ENCODE peak calls at places on chromosomes 4 and X, in seven cellular contexts. One of them, this sample, is unnamed.
A peak's percentile ranks its signal among the peaks of the same experiment; 100 is the strongest.

GRCh38 chr4:2073808-2074481 is 14.8 kb downstream of the NAT8L start:
- DNase-seq in activated CD4-positive, alpha-beta memory T cell treated with anti-CD3 and anti-CD28 coated beads for 36 hours: no peak
- DNase-seq in HEK293T: no peak
- DNase-seq in HT-29: no peak
- DNase-seq in NAMALWA: no peak
- DNase-seq in stimulated activated CD4-positive, alpha-beta T cell treated with anti-CD3 and anti-CD28 coated beads, Interleukin-2, amount 100 ng/mL, for 4 hours: no peak
- DNase-seq in foreskin fibroblast: no peak
- DNase-seq in this sample: no peak

GRCh38 chr4:105526656-105527055 is 25.8 kb upstream of the ARHGEF38 start:
- DNase-seq in NAMALWA: no peak
- DNase-seq in foreskin fibroblast: no peak
- DNase-seq in HT-29: no peak
- DNase-seq in activated CD4-positive, alpha-beta memory T cell treated with anti-CD3 and anti-CD28 coated beads for 36 hours: no peak
- DNase-seq in HEK293T: no peak
- DNase-seq in stimulated activated CD4-positive, alpha-beta T cell treated with anti-CD3 and anti-CD28 coated beads, Interleukin-2, amount 100 ng/mL, for 4 hours: no peak
- DNase-seq in this sample: no peak

GRCh38 chr4:1328267-1329155 is 18.5 kb upstream of the UVSSA start:
- DNase-seq in activated CD4-positive, alpha-beta memory T cell treated with anti-CD3 and anti-CD28 coated beads for 36 hours: no peak
- DNase-seq in stimulated activated CD4-positive, alpha-beta T cell treated with anti-CD3 and anti-CD28 coated beads, Interleukin-2, amount 100 ng/mL, for 4 hours: no peak
- DNase-seq in NAMALWA: no peak
- DNase-seq in HEK293T: no peak
- DNase-seq in HT-29: no peak
- DNase-seq in foreskin fibroblast: no peak
- DNase-seq in this sample: no peak

GRCh38 chrX:23799469-23800065 is 16.6 kb downstream of the SAT1 start:
- DNase-seq in HEK293T: no peak
- DNase-seq in foreskin fibroblast: peak; percentile 47
- DNase-seq in activated CD4-positive, alpha-beta memory T cell treated with anti-CD3 and anti-CD28 coated beads for 36 hours: no peak
- DNase-seq in NAMALWA: no peak
- DNase-seq in stimulated activated CD4-positive, alpha-beta T cell treated with anti-CD3 and anti-CD28 coated beads, Interleukin-2, amount 100 ng/mL, for 4 hours: no peak
- DNase-seq in HT-29: no peak
- DNase-seq in this sample: no peak

GRCh38 chr4:182432819-182433218 is 189.6 kb downstream of the TENM3 start:
- DNase-seq in HT-29: no peak
- DNase-seq in NAMALWA: no peak
- DNase-seq in HEK293T: no peak
- DNase-seq in stimulated activated CD4-positive, alpha-beta T cell treated with anti-CD3 and anti-CD28 coated beads, Interleukin-2, amount 100 ng/mL, for 4 hours: no peak
- DNase-seq in activated CD4-positive, alpha-beta memory T cell treated with anti-CD3 and anti-CD28 coated beads for 36 hours: no peak
- DNase-seq in foreskin fibroblast: no peak
- DNase-seq in this sample: no peak

GRCh38 chr4:54482529-54482961 is 175.2 kb upstream of the KIT start:
- DNase-seq in HT-29: no peak
- DNase-seq in foreskin fibroblast: peak; percentile 43
- DNase-seq in stimulated activated CD4-positive, alpha-beta T cell treated with anti-CD3 and anti-CD28 coated beads, Interleukin-2, amount 100 ng/mL, for 4 hours: no peak
- DNase-seq in HEK293T: no peak
- DNase-seq in activated CD4-positive, alpha-beta memory T cell treated with anti-CD3 and anti-CD28 coated beads for 36 hours: no peak
- DNase-seq in NAMALWA: no peak
- DNase-seq in this sample: no peak

GRCh38 chr4:6205973-6206372 is 5.6 kb upstream of the JAKMIP1 start:
- DNase-seq in HEK293T: no peak
- DNase-seq in stimulated activated CD4-positive, alpha-beta T cell treated with anti-CD3 and anti-CD28 coated beads, Interleukin-2, amount 100 ng/mL, for 4 hours: no peak
- DNase-seq in activated CD4-positive, alpha-beta memory T cell treated with anti-CD3 and anti-CD28 coated beads for 36 hours: no peak
- DNase-seq in HT-29: no peak
- DNase-seq in foreskin fibroblast: no peak
- DNase-seq in NAMALWA: no peak
- DNase-seq in this sample: no peak

GRCh38 chrX:79524642-79525041 is 157.5 kb upstream of the ITM2A start:
- DNase-seq in HEK293T: peak; percentile 18
- DNase-seq in stimulated activated CD4-positive, alpha-beta T cell treated with anti-CD3 and anti-CD28 coated beads, Interleukin-2, amount 100 ng/mL, for 4 hours: no peak
- DNase-seq in NAMALWA: peak; percentile 23
- DNase-seq in HT-29: peak; percentile 15
- DNase-seq in activated CD4-positive, alpha-beta memory T cell treated with anti-CD3 and anti-CD28 coated beads for 36 hours: no peak
- DNase-seq in foreskin fibroblast: no peak
- DNase-seq in this sample: no peak

GRCh38 chrX:23699636-23700194 is 32.4 kb downstream of the PRDX4 start:
- DNase-seq in NAMALWA: no peak
- DNase-seq in activated CD4-positive, alpha-beta memory T cell treated with anti-CD3 and anti-CD28 coated beads for 36 hours: peak; percentile 14
- DNase-seq in foreskin fibroblast: no peak
- DNase-seq in stimulated activated CD4-positive, alpha-beta T cell treated with anti-CD3 and anti-CD28 coated beads, Interleukin-2, amount 100 ng/mL, for 4 hours: no peak
- DNase-seq in HT-29: no peak
- DNase-seq in HEK293T: no peak
- DNase-seq in this sample: no peak

GRCh38 chr4:80500593-80500992 is 165.1 kb downstream of the CFAP299 start:
- DNase-seq in NAMALWA: peak; percentile 62
- DNase-seq in HT-29: no peak
- DNase-seq in foreskin fibroblast: peak; percentile 27
- DNase-seq in stimulated activated CD4-positive, alpha-beta T cell treated with anti-CD3 and anti-CD28 coated beads, Interleukin-2, amount 100 ng/mL, for 4 hours: no peak
- DNase-seq in activated CD4-positive, alpha-beta memory T cell treated with anti-CD3 and anti-CD28 coated beads for 36 hours: no peak
- DNase-seq in HEK293T: no peak
- DNase-seq in this sample: no peak

GRCh38 chr4:97317691-97318090 is 825.6 kb downstream of the STPG2 start:
- DNase-seq in HT-29: no peak
- DNase-seq in HEK293T: no peak
- DNase-seq in NAMALWA: no peak
- DNase-seq in foreskin fibroblast: no peak
- DNase-seq in activated CD4-positive, alpha-beta memory T cell treated with anti-CD3 and anti-CD28 coated beads for 36 hours: no peak
- DNase-seq in stimulated activated CD4-positive, alpha-beta T cell treated with anti-CD3 and anti-CD28 coated beads, Interleukin-2, amount 100 ng/mL, for 4 hours: no peak
- DNase-seq in this sample: no peak

GRCh38 chrX:116806288-116806802 is 343.6 kb upstream of the CT83 start:
- DNase-seq in stimulated activated CD4-positive, alpha-beta T cell treated with anti-CD3 and anti-CD28 coated beads, Interleukin-2, amount 100 ng/mL, for 4 hours: no peak
- DNase-seq in HEK293T: no peak
- DNase-seq in HT-29: no peak
- DNase-seq in foreskin fibroblast: no peak
- DNase-seq in activated CD4-positive, alpha-beta memory T cell treated with anti-CD3 and anti-CD28 coated beads for 36 hours: no peak
- DNase-seq in NAMALWA: no peak
- DNase-seq in this sample: no peak

GRCh38 chr4:42702895-42703294 is 46.0 kb upstream of the ATP8A1 start:
- DNase-seq in HT-29: no peak
- DNase-seq in NAMALWA: no peak
- DNase-seq in foreskin fibroblast: no peak
- DNase-seq in stimulated activated CD4-positive, alpha-beta T cell treated with anti-CD3 and anti-CD28 coated beads, Interleukin-2, amount 100 ng/mL, for 4 hours: no peak
- DNase-seq in activated CD4-positive, alpha-beta memory T cell treated with anti-CD3 and anti-CD28 coated beads for 36 hours: no peak
- DNase-seq in HEK293T: no peak
- DNase-seq in this sample: no peak

GRCh38 chr4:76012388-76012801 is 5.1 kb upstream of the CXCL9 start:
- DNase-seq in activated CD4-positive, alpha-beta memory T cell treated with anti-CD3 and anti-CD28 coated beads for 36 hours: no peak
- DNase-seq in HEK293T: no peak
- DNase-seq in foreskin fibroblast: peak; percentile 57
- DNase-seq in NAMALWA: no peak
- DNase-seq in HT-29: no peak
- DNase-seq in stimulated activated CD4-positive, alpha-beta T cell treated with anti-CD3 and anti-CD28 coated beads, Interleukin-2, amount 100 ng/mL, for 4 hours: no peak
- DNase-seq in this sample: no peak

GRCh38 chrX:47687249-47687648 is 28.3 kb upstream of the UXT start:
- DNase-seq in activated CD4-positive, alpha-beta memory T cell treated with anti-CD3 and anti-CD28 coated beads for 36 hours: no peak
- DNase-seq in stimulated activated CD4-positive, alpha-beta T cell treated with anti-CD3 and anti-CD28 coated beads, Interleukin-2, amount 100 ng/mL, for 4 hours: no peak
- DNase-seq in foreskin fibroblast: no peak
- DNase-seq in HT-29: no peak
- DNase-seq in NAMALWA: no peak
- DNase-seq in HEK293T: no peak
- DNase-seq in this sample: no peak

GRCh38 chrX:40099046-40099968 is 1.5 kb upstream of the BCOR start:
- DNase-seq in HEK293T: no peak
- DNase-seq in HT-29: peak; percentile 28
- DNase-seq in stimulated activated CD4-positive, alpha-beta T cell treated with anti-CD3 and anti-CD28 coated beads, Interleukin-2, amount 100 ng/mL, for 4 hours: no peak
- DNase-seq in activated CD4-positive, alpha-beta memory T cell treated with anti-CD3 and anti-CD28 coated beads for 36 hours: peak; percentile 76
- DNase-seq in foreskin fibroblast: peak; percentile 40
- DNase-seq in NAMALWA: peak; percentile 87
- DNase-seq in this sample: no peak

GRCh38 chrX:57596109-57596870 is 4.5 kb downstream of the ZXDB start:
- DNase-seq in HEK293T: no peak
- DNase-seq in activated CD4-positive, alpha-beta memory T cell treated with anti-CD3 and anti-CD28 coated beads for 36 hours: no peak
- DNase-seq in NAMALWA: no peak
- DNase-seq in stimulated activated CD4-positive, alpha-beta T cell treated with anti-CD3 and anti-CD28 coated beads, Interleukin-2, amount 100 ng/mL, for 4 hours: no peak
- DNase-seq in HT-29: no peak
- DNase-seq in foreskin fibroblast: no peak
- DNase-seq in this sample: no peak

GRCh38 chr4:4985844-4986243 is 33.4 kb downstream of the CYTL1 start:
- DNase-seq in stimulated activated CD4-positive, alpha-beta T cell treated with anti-CD3 and anti-CD28 coated beads, Interleukin-2, amount 100 ng/mL, for 4 hours: no peak
- DNase-seq in NAMALWA: peak; percentile 11
- DNase-seq in activated CD4-positive, alpha-beta memory T cell treated with anti-CD3 and anti-CD28 coated beads for 36 hours: no peak
- DNase-seq in foreskin fibroblast: peak; percentile 14
- DNase-seq in HEK293T: no peak
- DNase-seq in HT-29: peak; percentile 12
- DNase-seq in this sample: no peak

GRCh38 chrX:71618787-71619186 is 476 bp upstream of the CXCR3 start:
- DNase-seq in HEK293T: no peak
- DNase-seq in HT-29: no peak
- DNase-seq in activated CD4-positive, alpha-beta memory T cell treated with anti-CD3 and anti-CD28 coated beads for 36 hours: no peak
- DNase-seq in NAMALWA: no peak
- DNase-seq in foreskin fibroblast: no peak
- DNase-seq in stimulated activated CD4-positive, alpha-beta T cell treated with anti-CD3 and anti-CD28 coated beads, Interleukin-2, amount 100 ng/mL, for 4 hours: no peak
- DNase-seq in this sample: no peak

GRCh38 chr4:5883916-5884315 is 9.0 kb downstream of the CRMP1 start:
- DNase-seq in NAMALWA: no peak
- DNase-seq in HT-29: no peak
- DNase-seq in stimulated activated CD4-positive, alpha-beta T cell treated with anti-CD3 and anti-CD28 coated beads, Interleukin-2, amount 100 ng/mL, for 4 hours: no peak
- DNase-seq in HEK293T: no peak
- DNase-seq in activated CD4-positive, alpha-beta memory T cell treated with anti-CD3 and anti-CD28 coated beads for 36 hours: no peak
- DNase-seq in foreskin fibroblast: no peak
- DNase-seq in this sample: no peak

GRCh38 chr4:1072830-1073446 is 40.4 kb downstream of the RNF212 start:
- DNase-seq in HEK293T: peak; percentile 77
- DNase-seq in activated CD4-positive, alpha-beta memory T cell treated with anti-CD3 and anti-CD28 coated beads for 36 hours: peak; percentile 70
- DNase-seq in foreskin fibroblast: peak; percentile 73
- DNase-seq in NAMALWA: peak; percentile 76
- DNase-seq in stimulated activated CD4-positive, alpha-beta T cell treated with anti-CD3 and anti-CD28 coated beads, Interleukin-2, amount 100 ng/mL, for 4 hours: peak; percentile 28
- DNase-seq in HT-29: peak; percentile 77
- DNase-seq in this sample: peak; percentile 64

GRCh38 chr4:81632581-81633247 is 161.0 kb upstream of the RASGEF1B start:
- DNase-seq in HT-29: no peak
- DNase-seq in activated CD4-positive, alpha-beta memory T cell treated with anti-CD3 and anti-CD28 coated beads for 36 hours: no peak
- DNase-seq in HEK293T: no peak
- DNase-seq in stimulated activated CD4-positive, alpha-beta T cell treated with anti-CD3 and anti-CD28 coated beads, Interleukin-2, amount 100 ng/mL, for 4 hours: no peak
- DNase-seq in NAMALWA: no peak
- DNase-seq in foreskin fibroblast: peak; percentile 13
- DNase-seq in this sample: no peak

GRCh38 chr4:39353478-39354177 is 12.5 kb downstream of the RFC1 start:
- DNase-seq in foreskin fibroblast: peak; percentile 66
- DNase-seq in HEK293T: no peak
- DNase-seq in activated CD4-positive, alpha-beta memory T cell treated with anti-CD3 and anti-CD28 coated beads for 36 hours: no peak
- DNase-seq in HT-29: no peak
- DNase-seq in NAMALWA: peak; percentile 73
- DNase-seq in stimulated activated CD4-positive, alpha-beta T cell treated with anti-CD3 and anti-CD28 coated beads, Interleukin-2, amount 100 ng/mL, for 4 hours: peak; percentile 39
- DNase-seq in this sample: no peak

GRCh38 chrX:135178636-135179035 is 7.4 kb upstream of the CT55 start:
- DNase-seq in HEK293T: no peak
- DNase-seq in HT-29: no peak
- DNase-seq in activated CD4-positive, alpha-beta memory T cell treated with anti-CD3 and anti-CD28 coated beads for 36 hours: no peak
- DNase-seq in stimulated activated CD4-positive, alpha-beta T cell treated with anti-CD3 and anti-CD28 coated beads, Interleukin-2, amount 100 ng/mL, for 4 hours: no peak
- DNase-seq in NAMALWA: no peak
- DNase-seq in foreskin fibroblast: no peak
- DNase-seq in this sample: no peak

GRCh38 chr4:155371432-155372043 is 5.2 kb downstream of the MAP9 start:
- DNase-seq in activated CD4-positive, alpha-beta memory T cell treated with anti-CD3 and anti-CD28 coated beads for 36 hours: no peak
- DNase-seq in HT-29: peak; percentile 41
- DNase-seq in foreskin fibroblast: peak; percentile 32
- DNase-seq in NAMALWA: peak; percentile 51
- DNase-seq in stimulated activated CD4-positive, alpha-beta T cell treated with anti-CD3 and anti-CD28 coated beads, Interleukin-2, amount 100 ng/mL, for 4 hours: no peak
- DNase-seq in HEK293T: no peak
- DNase-seq in this sample: no peak

GRCh38 chr4:21134994-21135393 is 434.7 kb downstream of the PACRGL start:
- DNase-seq in HT-29: peak; percentile 53
- DNase-seq in foreskin fibroblast: peak; percentile 52
- DNase-seq in NAMALWA: peak; percentile 41
- DNase-seq in HEK293T: no peak
- DNase-seq in stimulated activated CD4-positive, alpha-beta T cell treated with anti-CD3 and anti-CD28 coated beads, Interleukin-2, amount 100 ng/mL, for 4 hours: no peak
- DNase-seq in activated CD4-positive, alpha-beta memory T cell treated with anti-CD3 and anti-CD28 coated beads for 36 hours: no peak
- DNase-seq in this sample: no peak

GRCh38 chr4:160825644-160826338 is 1338.0 kb downstream of the FSTL5 start:
- DNase-seq in stimulated activated CD4-positive, alpha-beta T cell treated with anti-CD3 and anti-CD28 coated beads, Interleukin-2, amount 100 ng/mL, for 4 hours: no peak
- DNase-seq in HEK293T: no peak
- DNase-seq in HT-29: no peak
- DNase-seq in activated CD4-positive, alpha-beta memory T cell treated with anti-CD3 and anti-CD28 coated beads for 36 hours: no peak
- DNase-seq in NAMALWA: no peak
- DNase-seq in foreskin fibroblast: no peak
- DNase-seq in this sample: no peak

GRCh38 chr4:85677286-85677685 is 202.3 kb downstream of the ARHGAP24 start:
- DNase-seq in activated CD4-positive, alpha-beta memory T cell treated with anti-CD3 and anti-CD28 coated beads for 36 hours: no peak
- DNase-seq in foreskin fibroblast: peak; percentile 70
- DNase-seq in stimulated activated CD4-positive, alpha-beta T cell treated with anti-CD3 and anti-CD28 coated beads, Interleukin-2, amount 100 ng/mL, for 4 hours: no peak
- DNase-seq in HEK293T: no peak
- DNase-seq in HT-29: no peak
- DNase-seq in NAMALWA: no peak
- DNase-seq in this sample: no peak

GRCh38 chr4:101693842-101694398 is 96.6 kb upstream of the BANK1 start:
- DNase-seq in stimulated activated CD4-positive, alpha-beta T cell treated with anti-CD3 and anti-CD28 coated beads, Interleukin-2, amount 100 ng/mL, for 4 hours: no peak
- DNase-seq in HT-29: peak; percentile 54
- DNase-seq in foreskin fibroblast: no peak
- DNase-seq in activated CD4-positive, alpha-beta memory T cell treated with anti-CD3 and anti-CD28 coated beads for 36 hours: no peak
- DNase-seq in HEK293T: no peak
- DNase-seq in NAMALWA: peak; percentile 23
- DNase-seq in this sample: no peak

GRCh38 chrX:38342853-38343778 is 9.3 kb upstream of the OTC start:
- DNase-seq in foreskin fibroblast: no peak
- DNase-seq in activated CD4-positive, alpha-beta memory T cell treated with anti-CD3 and anti-CD28 coated beads for 36 hours: no peak
- DNase-seq in HEK293T: no peak
- DNase-seq in NAMALWA: no peak
- DNase-seq in stimulated activated CD4-positive, alpha-beta T cell treated with anti-CD3 and anti-CD28 coated beads, Interleukin-2, amount 100 ng/mL, for 4 hours: no peak
- DNase-seq in HT-29: peak; percentile 42
- DNase-seq in this sample: peak; percentile 50

GRCh38 chr4:109184421-109184956 is 118.0 kb downstream of the COL25A1 start:
- DNase-seq in foreskin fibroblast: peak; percentile 36
- DNase-seq in stimulated activated CD4-positive, alpha-beta T cell treated with anti-CD3 and anti-CD28 coated beads, Interleukin-2, amount 100 ng/mL, for 4 hours: no peak
- DNase-seq in HT-29: no peak
- DNase-seq in HEK293T: no peak
- DNase-seq in NAMALWA: no peak
- DNase-seq in activated CD4-positive, alpha-beta memory T cell treated with anti-CD3 and anti-CD28 coated beads for 36 hours: no peak
- DNase-seq in this sample: no peak

GRCh38 chr4:5839751-5840674 is 52.9 kb downstream of the CRMP1 start:
- DNase-seq in NAMALWA: no peak
- DNase-seq in HT-29: no peak
- DNase-seq in foreskin fibroblast: no peak
- DNase-seq in HEK293T: no peak
- DNase-seq in stimulated activated CD4-positive, alpha-beta T cell treated with anti-CD3 and anti-CD28 coated beads, Interleukin-2, amount 100 ng/mL, for 4 hours: no peak
- DNase-seq in activated CD4-positive, alpha-beta memory T cell treated with anti-CD3 and anti-CD28 coated beads for 36 hours: no peak
- DNase-seq in this sample: no peak

GRCh38 chr4:101711590-101712255 is 78.8 kb upstream of the BANK1 start:
- DNase-seq in foreskin fibroblast: peak; percentile 36
- DNase-seq in HT-29: no peak
- DNase-seq in HEK293T: no peak
- DNase-seq in activated CD4-positive, alpha-beta memory T cell treated with anti-CD3 and anti-CD28 coated beads for 36 hours: no peak
- DNase-seq in NAMALWA: no peak
- DNase-seq in stimulated activated CD4-positive, alpha-beta T cell treated with anti-CD3 and anti-CD28 coated beads, Interleukin-2, amount 100 ng/mL, for 4 hours: no peak
- DNase-seq in this sample: no peak

GRCh38 chrX:49164589-49165360 is 2.2 kb downstream of the MAGIX start:
- DNase-seq in activated CD4-positive, alpha-beta memory T cell treated with anti-CD3 and anti-CD28 coated beads for 36 hours: no peak
- DNase-seq in HT-29: no peak
- DNase-seq in HEK293T: no peak
- DNase-seq in stimulated activated CD4-positive, alpha-beta T cell treated with anti-CD3 and anti-CD28 coated beads, Interleukin-2, amount 100 ng/mL, for 4 hours: no peak
- DNase-seq in NAMALWA: no peak
- DNase-seq in foreskin fibroblast: no peak
- DNase-seq in this sample: no peak

GRCh38 chrX:132044953-132045352 is 21.9 kb downstream of the STK26 start:
- DNase-seq in HT-29: no peak
- DNase-seq in NAMALWA: no peak
- DNase-seq in activated CD4-positive, alpha-beta memory T cell treated with anti-CD3 and anti-CD28 coated beads for 36 hours: no peak
- DNase-seq in foreskin fibroblast: peak; percentile 4
- DNase-seq in stimulated activated CD4-positive, alpha-beta T cell treated with anti-CD3 and anti-CD28 coated beads, Interleukin-2, amount 100 ng/mL, for 4 hours: no peak
- DNase-seq in HEK293T: no peak
- DNase-seq in this sample: no peak

GRCh38 chrX:154040307-154040756 is 20.6 kb upstream of the IRAK1 start:
- DNase-seq in HT-29: no peak
- DNase-seq in activated CD4-positive, alpha-beta memory T cell treated with anti-CD3 and anti-CD28 coated beads for 36 hours: no peak
- DNase-seq in HEK293T: no peak
- DNase-seq in stimulated activated CD4-positive, alpha-beta T cell treated with anti-CD3 and anti-CD28 coated beads, Interleukin-2, amount 100 ng/mL, for 4 hours: no peak
- DNase-seq in NAMALWA: no peak
- DNase-seq in foreskin fibroblast: peak; percentile 88
- DNase-seq in this sample: no peak

GRCh38 chr4:55312491-55313101 is 33.4 kb upstream of the SRD5A3 start:
- DNase-seq in activated CD4-positive, alpha-beta memory T cell treated with anti-CD3 and anti-CD28 coated beads for 36 hours: peak; percentile 44
- DNase-seq in NAMALWA: peak; percentile 64
- DNase-seq in HEK293T: peak; percentile 36
- DNase-seq in stimulated activated CD4-positive, alpha-beta T cell treated with anti-CD3 and anti-CD28 coated beads, Interleukin-2, amount 100 ng/mL, for 4 hours: peak; percentile 16
- DNase-seq in HT-29: peak; percentile 58
- DNase-seq in foreskin fibroblast: peak; percentile 84
- DNase-seq in this sample: peak; percentile 47